ENCODE peak calls at places on chromosomes 13 and 19, in six cellular contexts. T is CD8-positive, alpha-beta memory T cell; O is colonic mucosa; U is CD4-positive, CD25-positive, alpha-beta regulatory T cell; Q is SJSA1; J is psoas muscle. A is an unnamed sample.

GRCh38 chr19:33266971-33267484 is 35.3 kb downstream of the CEBPA start:
- DNase-seq in O (no peak), U (no peak), T (no peak), Q (no peak), J (no peak), A (no peak)

GRCh38 chr13:94464771-94465170 is 14.7 kb downstream of the DCT start:
- DNase-seq in Q (no peak), U (no peak), T (no peak), O (no peak), J (no peak), A (no peak)

GRCh38 chr19:34172661-34173144 is 399 bp downstream of the LSM14A start:
- DNase-seq in T (no peak), O (no peak), Q (no peak), U (no peak), J (no peak), A (peak; percentile 50)

GRCh38 chr13:22229916-22230315 is 559.0 kb downstream of the FGF9 start:
- DNase-seq in U (no peak), T (no peak), Q (no peak), O (no peak), J (no peak), A (no peak)

GRCh38 chr19:37907735-37908066 is 693 bp downstream of the SIPA1L3 start:
- DNase-seq in T (no peak), O (no peak), J (no peak), Q (no peak), U (no peak), A (no peak)

GRCh38 chr19:42108527-42109389 is 23.5 kb downstream of the POU2F2 start:
- DNase-seq in T (peak; percentile 87), O (peak; percentile 85), Q (peak; percentile 85), U (peak; percentile 79), J (peak; percentile 80), A (peak; percentile 90)

GRCh38 chr19:44548736-44549135 is 19.3 kb upstream of the CEACAM20 start:
- DNase-seq in O (no peak), J (no peak), Q (peak; percentile 89), U (no peak), T (no peak), A (no peak)

GRCh38 chr13:73717632-73718031 is 416.6 kb downstream of the KLF12 start:
- DNase-seq in J (no peak), T (no peak), O (no peak), U (no peak), Q (no peak), A (peak; percentile 16)

GRCh38 chr13:68697551-68697950 is 1410.1 kb upstream of the ATXN8OS start:
- DNase-seq in O (no peak), T (no peak), U (no peak), J (no peak), Q (no peak), A (peak; percentile 10)

GRCh38 chr13:30017880-30018279 is 167.5 kb upstream of the UBL3 start:
- DNase-seq in U (no peak), J (no peak), Q (no peak), O (no peak), T (no peak), A (no peak)

GRCh38 chr19:49809155-49809986 is 3.7 kb downstream of the FUZ start:
- DNase-seq in O (peak; percentile 67), U (peak; percentile 53), J (peak; percentile 85), Q (no peak), T (peak; percentile 29), A (peak; percentile 67)

GRCh38 chr13:35917252-35917941 is 213.8 kb downstream of the DCLK1 start:
- DNase-seq in J (no peak), Q (peak; percentile 59), U (no peak), T (no peak), O (no peak), A (no peak)

GRCh38 chr13:74246398-74246975 is 112.3 kb upstream of the KLF12 start:
- DNase-seq in U (no peak), O (no peak), Q (no peak), T (no peak), J (no peak), A (no peak)

GRCh38 chr19:16113727-16114126 is 2.0 kb downstream of the RAB8A start:
- DNase-seq in U (no peak), O (no peak), Q (no peak), T (no peak), J (no peak), A (no peak)

GRCh38 chr13:72864142-72865035 is 82.5 kb downstream of the PIBF1 start:
- DNase-seq in T (no peak), U (no peak), Q (no peak), J (no peak), O (no peak), A (peak; percentile 10)

GRCh38 chr19:497861-498590 is 1.7 kb downstream of the MADCAM1 start:
- DNase-seq in J (peak; percentile 48), U (no peak), T (no peak), Q (peak; percentile 46), O (no peak), A (peak; percentile 27)

DNA sequence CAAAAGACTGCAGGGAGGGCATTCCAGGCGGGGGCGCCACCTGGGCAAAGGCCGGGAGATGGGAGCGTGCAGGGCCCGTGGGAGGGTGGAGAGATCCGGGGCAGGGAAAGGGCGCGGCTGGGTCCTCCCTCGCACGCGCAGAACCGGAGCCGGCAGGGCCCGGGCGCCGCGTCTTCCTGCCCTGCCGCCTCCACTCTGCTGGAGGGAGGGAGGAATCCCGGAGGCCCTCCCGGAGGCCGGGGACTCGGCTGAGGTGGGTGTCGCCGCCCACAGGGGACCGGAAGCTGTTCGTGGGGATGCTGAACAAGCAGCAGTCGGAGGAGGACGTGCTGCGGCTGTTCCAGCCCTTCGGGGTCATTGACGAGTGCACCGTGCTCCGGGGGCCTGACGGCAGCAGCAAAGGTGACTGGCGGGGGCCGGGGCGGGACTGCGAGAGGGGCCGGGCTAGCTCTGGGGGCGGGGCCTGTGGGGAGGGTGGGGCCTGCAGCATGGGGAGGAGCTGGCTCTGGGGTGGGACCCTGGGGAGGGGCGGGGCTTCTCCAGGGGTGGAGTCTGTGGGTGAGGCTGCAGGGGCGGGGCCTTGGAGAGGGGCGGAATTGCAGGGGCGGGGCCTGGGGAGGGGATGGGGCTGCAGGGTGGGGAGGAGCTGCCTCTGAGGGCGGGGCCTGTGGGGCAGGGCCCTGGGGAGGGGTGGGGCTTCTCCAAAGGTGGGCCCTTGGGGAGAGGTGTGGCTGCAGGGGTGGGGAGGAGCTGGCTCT is 51.3 kb downstream of the CELF5 start:
- DNase-seq in J (peak; percentile 81), U (peak; percentile 86), Q (peak; percentile 94), O (peak; percentile 94), T (peak; percentile 91), A (peak; percentile 93)
- H3K27ac ChIP-seq in J (no peak overlapping the region), U (no peak overlapping the region), Q (no peak overlapping the region), O (peak overlapping the region; percentile 32), T (peak overlapping the region; percentile 43), A (peak overlapping the region; percentile 48)

GRCh38 chr13:105343134-105343806 is 1192.2 kb downstream of the EFNB2 start:
- DNase-seq in T (no peak), J (no peak), Q (no peak), U (no peak), O (no peak), A (no peak)

GRCh38 chr13:105341758-105342157 is 1193.7 kb downstream of the EFNB2 start:
- DNase-seq in U (no peak), Q (no peak), J (no peak), T (no peak), O (no peak), A (no peak)

GRCh38 chr13:105342421-105342820 is 1193.0 kb downstream of the EFNB2 start:
- DNase-seq in T (no peak), O (no peak), Q (no peak), U (no peak), J (no peak), A (no peak)

GRCh38 chr13:105345116-105345515 is 1190.3 kb downstream of the EFNB2 start:
- DNase-seq in Q (no peak), U (no peak), T (no peak), O (no peak), J (no peak), A (no peak)

DNA sequence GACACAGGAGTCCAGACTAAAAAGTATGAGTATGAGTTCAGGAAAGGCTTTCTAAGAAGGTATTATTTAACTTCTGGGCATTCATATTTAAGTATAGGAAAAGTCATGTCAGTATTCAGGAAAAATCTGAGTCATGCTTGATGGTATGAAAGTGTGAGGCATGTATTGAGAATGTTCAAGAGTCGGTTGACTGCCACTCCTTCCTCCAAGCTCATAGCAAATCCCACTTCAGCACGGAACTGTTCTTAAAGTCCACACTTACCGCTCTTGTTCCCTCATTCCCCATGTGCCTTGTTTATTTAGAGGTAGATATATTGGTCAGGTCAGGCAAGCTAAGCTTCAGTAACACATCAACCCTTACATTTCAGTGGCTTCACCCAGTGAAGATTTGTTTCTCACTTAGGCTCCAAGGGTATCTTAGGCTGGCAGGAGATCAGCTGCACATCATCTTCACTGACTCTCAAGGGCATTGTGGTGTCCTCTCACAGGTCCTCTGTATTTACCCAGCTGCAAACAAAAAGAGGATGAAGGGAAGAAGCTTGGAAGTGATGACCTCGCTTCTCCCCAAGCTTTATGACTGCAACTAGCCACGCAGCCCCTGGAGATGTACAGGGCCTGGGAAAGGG is 1189.2 kb downstream of the EFNB2 start:
- DNase-seq in J (no peak), U (no peak), Q (peak; percentile 67), O (no peak), T (no peak), A (peak; percentile 46)
- H3K27ac ChIP-seq in J (no peak overlapping the region), U (no peak overlapping the region), Q (peak overlapping the region; percentile 82), O (no peak overlapping the region), T (no peak overlapping the region), A (peak overlapping the region; percentile 68)

GRCh38 chr19:10725415-10725814 is 7.5 kb downstream of the DNM2 start:
- DNase-seq in J (no peak), Q (no peak), T (no peak), U (no peak), O (no peak), A (no peak)

GRCh38 chr19:10720607-10721125 is 2.8 kb downstream of the DNM2 start:
- DNase-seq in O (no peak), U (no peak), J (no peak), T (no peak), Q (no peak), A (no peak)

GRCh38 chr19:10727599-10728250 is 9.8 kb downstream of the DNM2 start:
- DNase-seq in Q (no peak), U (no peak), J (no peak), O (no peak), T (no peak), A (no peak)

GRCh38 chr19:10726268-10726667 is 8.4 kb downstream of the DNM2 start:
- DNase-seq in J (no peak), T (no peak), Q (no peak), O (no peak), U (no peak), A (no peak)

DNA sequence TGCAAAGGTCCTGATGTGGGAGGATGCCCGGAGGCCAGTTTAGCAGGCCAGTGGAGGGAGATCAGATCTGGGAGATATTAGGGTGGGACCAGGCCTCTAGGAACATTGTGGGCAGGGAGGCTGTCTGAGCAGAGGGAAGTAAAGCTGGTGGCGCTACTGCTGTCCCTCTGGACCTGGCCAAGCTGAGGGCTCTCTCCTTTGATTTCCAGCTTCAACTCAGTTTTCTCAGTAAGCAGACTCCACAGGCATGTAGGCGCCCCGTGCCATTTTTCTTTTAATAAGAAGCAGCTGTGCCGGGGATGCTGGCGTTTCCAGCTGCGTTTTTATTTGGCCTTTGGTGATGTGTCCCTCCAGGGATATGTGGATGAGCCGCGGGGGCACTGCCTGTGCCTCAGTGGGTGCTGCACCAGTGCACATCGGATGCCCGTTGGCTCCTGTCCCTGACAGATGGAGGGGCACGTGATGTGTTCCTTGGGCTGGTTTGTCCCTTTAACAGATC is 6.7 kb downstream of the DNM2 start:
- DNase-seq in T (no peak), O (no peak), J (no peak), Q (no peak), U (no peak), A (no peak)
- H3K27ac ChIP-seq in T (no peak overlapping the region), O (no peak overlapping the region), J (no peak overlapping the region), Q (no peak overlapping the region), U (no peak overlapping the region), A (peak overlapping the region; percentile 76)

DNA sequence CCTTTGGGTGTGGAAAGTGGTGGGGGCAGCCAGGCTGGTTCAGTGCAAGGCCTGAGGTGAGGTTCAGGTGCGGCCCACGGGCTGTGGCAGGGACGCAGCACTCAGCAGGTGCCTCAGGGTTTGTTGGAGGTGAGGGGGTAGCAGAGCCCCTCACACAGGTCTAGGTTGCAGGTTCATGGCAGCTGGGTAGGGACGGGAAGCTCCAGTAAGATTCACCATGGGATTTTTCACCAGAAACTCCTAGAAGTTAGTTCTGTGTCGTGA is 14.0 kb downstream of the MCF2L start:
- DNase-seq in O (no peak), U (no peak), T (no peak), Q (no peak), J (no peak), A (no peak)
- H3K27ac ChIP-seq in O (no peak overlapping the region), U (no peak overlapping the region), T (no peak overlapping the region), Q (no peak overlapping the region), J (no peak overlapping the region), A (peak overlapping the region; percentile 65)

A was measured in hepatocyte.